ENCODE peak calls at places on chromosomes 1 and 21, in five cellular contexts. One of them, this sample, is unnamed.

GRCh38 chr1:100924212-100924611 is 28.3 kb downstream of the SLC30A7 start:
- DNase-seq in LoVo: no peak
- DNase-seq in fibroblast of the conjunctiva: no peak
- DNase-seq in glutamatergic neuron: no peak
- DNase-seq in CD8-positive, alpha-beta memory T cell: no peak
- DNase-seq in this sample: no peak

GRCh38 chr1:244920911-244921310 is 56.6 kb upstream of the HNRNPU start:
- DNase-seq in glutamatergic neuron: no peak
- DNase-seq in LoVo: no peak
- DNase-seq in CD8-positive, alpha-beta memory T cell: no peak
- DNase-seq in fibroblast of the conjunctiva: no peak
- DNase-seq in this sample: no peak

GRCh38 chr1:99777752-99778151 is 11.3 kb upstream of the FRRS1 start:
- DNase-seq in CD8-positive, alpha-beta memory T cell: no peak
- DNase-seq in fibroblast of the conjunctiva: no peak
- DNase-seq in LoVo: no peak
- DNase-seq in glutamatergic neuron: no peak
- DNase-seq in this sample: no peak

GRCh38 chr1:32953495-32953894 is 11.1 kb downstream of the RNF19B start:
- DNase-seq in fibroblast of the conjunctiva: no peak
- DNase-seq in LoVo: no peak
- DNase-seq in CD8-positive, alpha-beta memory T cell: no peak
- DNase-seq in glutamatergic neuron: no peak
- DNase-seq in this sample: no peak

GRCh38 chr1:243287652-243288051 is 31.8 kb downstream of the SDCCAG8 start:
- DNase-seq in fibroblast of the conjunctiva: peak; percentile 26
- DNase-seq in CD8-positive, alpha-beta memory T cell: no peak
- DNase-seq in LoVo: no peak
- DNase-seq in glutamatergic neuron: no peak
- DNase-seq in this sample: no peak

GRCh38 chr1:228074954-228075730 is 7.4 kb upstream of the ARF1 start:
- DNase-seq in CD8-positive, alpha-beta memory T cell: no peak
- DNase-seq in glutamatergic neuron: no peak
- DNase-seq in fibroblast of the conjunctiva: no peak
- DNase-seq in LoVo: no peak
- DNase-seq in this sample: no peak

GRCh38 chr1:6026095-6026809 is 19.4 kb upstream of the KCNAB2 start:
- DNase-seq in LoVo: peak; percentile 93
- DNase-seq in CD8-positive, alpha-beta memory T cell: peak; percentile 91
- DNase-seq in fibroblast of the conjunctiva: no peak
- DNase-seq in glutamatergic neuron: peak; percentile 39
- DNase-seq in this sample: peak; percentile 82

GRCh38 chr1:226608699-226609505 is 60.3 kb downstream of the STUM start:
- DNase-seq in glutamatergic neuron: peak; percentile 83
- DNase-seq in LoVo: peak; percentile 50
- DNase-seq in fibroblast of the conjunctiva: peak; percentile 49
- DNase-seq in CD8-positive, alpha-beta memory T cell: peak; percentile 57
- DNase-seq in this sample: peak; percentile 66

GRCh38 chr1:56330400-56331026 is 248.8 kb downstream of the PLPP3 start:
- DNase-seq in LoVo: peak; percentile 2
- DNase-seq in fibroblast of the conjunctiva: peak; percentile 41
- DNase-seq in glutamatergic neuron: no peak
- DNase-seq in CD8-positive, alpha-beta memory T cell: no peak
- DNase-seq in this sample: no peak

GRCh38 chr1:239922778-239923522 is 168.7 kb upstream of the FMN2 start:
- DNase-seq in LoVo: no peak
- DNase-seq in glutamatergic neuron: no peak
- DNase-seq in CD8-positive, alpha-beta memory T cell: no peak
- DNase-seq in fibroblast of the conjunctiva: no peak
- DNase-seq in this sample: no peak

GRCh38 chr1:38918568-38918967 is 23.1 kb downstream of the RHBDL2 start:
- DNase-seq in glutamatergic neuron: no peak
- DNase-seq in LoVo: no peak
- DNase-seq in CD8-positive, alpha-beta memory T cell: no peak
- DNase-seq in fibroblast of the conjunctiva: no peak
- DNase-seq in this sample: no peak

GRCh38 chr1:149884433-149885363 is 14.7 kb upstream of the BOLA1 start:
- DNase-seq in fibroblast of the conjunctiva: peak; percentile 14
- DNase-seq in LoVo: no peak
- DNase-seq in glutamatergic neuron: no peak
- DNase-seq in CD8-positive, alpha-beta memory T cell: peak; percentile 16
- DNase-seq in this sample: peak; percentile 23

GRCh38 chr1:54794401-54795099 is 6.6 kb downstream of the TTC22 start:
- DNase-seq in CD8-positive, alpha-beta memory T cell: no peak
- DNase-seq in fibroblast of the conjunctiva: no peak
- DNase-seq in LoVo: peak; percentile 74
- DNase-seq in glutamatergic neuron: no peak
- DNase-seq in this sample: peak; percentile 93

GRCh38 chr1:94236630-94237290 is 624 bp downstream of the ARHGAP29 start:
- DNase-seq in glutamatergic neuron: peak; percentile 21
- DNase-seq in LoVo: peak; percentile 42
- DNase-seq in CD8-positive, alpha-beta memory T cell: peak; percentile 1
- DNase-seq in fibroblast of the conjunctiva: no peak
- DNase-seq in this sample: peak; percentile 43

GRCh38 chr1:247433922-247434476 is 18.0 kb downstream of the NLRP3 start:
- DNase-seq in glutamatergic neuron: no peak
- DNase-seq in LoVo: no peak
- DNase-seq in CD8-positive, alpha-beta memory T cell: no peak
- DNase-seq in fibroblast of the conjunctiva: no peak
- DNase-seq in this sample: no peak

GRCh38 chr21:46388206-46388880 is 64.4 kb downstream of the PCNT start:
- DNase-seq in glutamatergic neuron: no peak
- DNase-seq in fibroblast of the conjunctiva: no peak
- DNase-seq in CD8-positive, alpha-beta memory T cell: no peak
- DNase-seq in LoVo: no peak
- DNase-seq in this sample: no peak

GRCh38 chr1:95084317-95085176 is 11.8 kb upstream of the ALG14 start:
- DNase-seq in LoVo: peak; percentile 40
- DNase-seq in fibroblast of the conjunctiva: no peak
- DNase-seq in glutamatergic neuron: no peak
- DNase-seq in CD8-positive, alpha-beta memory T cell: peak; percentile 33
- DNase-seq in this sample: peak; percentile 40

GRCh38 chr1:117612517-117613248 is 6.8 kb downstream of the TENT5C start:
- DNase-seq in fibroblast of the conjunctiva: peak; percentile 56
- DNase-seq in LoVo: peak; percentile 8
- DNase-seq in CD8-positive, alpha-beta memory T cell: no peak
- DNase-seq in glutamatergic neuron: no peak
- DNase-seq in this sample: peak; percentile 92

GRCh38 chr21:41631564-41632461 is 123.9 kb upstream of the TMPRSS2 start:
- DNase-seq in LoVo: peak; percentile 84
- DNase-seq in glutamatergic neuron: no peak
- DNase-seq in CD8-positive, alpha-beta memory T cell: no peak
- DNase-seq in fibroblast of the conjunctiva: no peak
- DNase-seq in this sample: peak; percentile 90

GRCh38 chr1:73593379-73593778 is 604.6 kb downstream of the LRRIQ3 start:
- DNase-seq in fibroblast of the conjunctiva: no peak
- DNase-seq in CD8-positive, alpha-beta memory T cell: no peak
- DNase-seq in glutamatergic neuron: no peak
- DNase-seq in LoVo: peak; percentile 77
- DNase-seq in this sample: peak; percentile 77

GRCh38 chr1:181159451-181160151 is 71.1 kb downstream of the IER5 start:
- DNase-seq in fibroblast of the conjunctiva: no peak
- DNase-seq in glutamatergic neuron: no peak
- DNase-seq in LoVo: peak; percentile 77
- DNase-seq in CD8-positive, alpha-beta memory T cell: peak; percentile 66
- DNase-seq in this sample: peak; percentile 96

GRCh38 chr1:67632811-67633478 is 52.1 kb upstream of the GADD45A start:
- DNase-seq in glutamatergic neuron: no peak
- DNase-seq in CD8-positive, alpha-beta memory T cell: no peak
- DNase-seq in LoVo: no peak
- DNase-seq in fibroblast of the conjunctiva: no peak
- DNase-seq in this sample: peak; percentile 75

GRCh38 chr1:160209656-160210046 is 4.5 kb downstream of the PEA15 start:
- DNase-seq in glutamatergic neuron: no peak
- DNase-seq in LoVo: no peak
- DNase-seq in CD8-positive, alpha-beta memory T cell: no peak
- DNase-seq in fibroblast of the conjunctiva: no peak
- DNase-seq in this sample: no peak

This sample was measured in small intestine.